ENCODE peak calls at places on chromosomes 2 and 18, in nine cellular contexts. X is neural progenitor cell, Y is mesendoderm, V is heart right ventricle, B is MM.1S, K is prostate gland, R is IMR-90, J is lung, A is heart left ventricle. M is an unnamed sample.
A peak's percentile ranks its signal among the peaks of the same experiment; 100 is the strongest.

GRCh38 chr2:221049950-221050349 is 522.2 kb downstream of the EPHA4 start:
- DNase-seq in R (no peak), J (no peak), K (no peak), B (no peak), V (no peak), Y (no peak), A (no peak), X (no peak), M (no peak)

GRCh38 chr2:169001116-169001815 is 29.9 kb downstream of the ABCB11 start:
- DNase-seq in J (no peak), B (no peak), Y (no peak), X (no peak), V (no peak), R (no peak), K (no peak), A (no peak), M (no peak)

GRCh38 chr2:169507698-169508097 is 1.8 kb upstream of the KLHL41 start:
- DNase-seq in V (no peak), A (no peak), J (no peak), K (no peak), R (peak; percentile 78), Y (no peak), B (peak; percentile 10), X (no peak), M (no peak)

GRCh38 chr18:36187826-36188721 is 777 bp downstream of the MOCOS start:
- DNase-seq in V (peak; percentile 17), K (no peak), A (no peak), R (peak; percentile 19), Y (peak; percentile 73), B (no peak), X (peak; percentile 23), J (no peak), M (peak; percentile 80)

GRCh38 chr2:233424028-233424951 is 70.0 kb downstream of the DGKD start:
- DNase-seq in R (no peak), X (no peak), J (peak; percentile 75), B (no peak), K (no peak), V (peak; percentile 58), A (no peak), Y (no peak), M (no peak)

GRCh38 chr18:69980509-69980908 is 32.8 kb upstream of the CD226 start:
- DNase-seq in B (no peak), Y (peak; percentile 60), J (no peak), R (no peak), V (no peak), K (no peak), X (no peak), A (no peak), M (no peak)

GRCh38 chr2:69159988-69160387 is 147.0 kb downstream of the ANTXR1 start:
- DNase-seq in J (no peak), V (no peak), K (no peak), A (no peak), Y (peak; percentile 94), R (no peak), B (no peak), X (peak; percentile 14), M (no peak)

GRCh38 chr2:86020984-86021383 is 84.7 kb downstream of the POLR1A start:
- DNase-seq in V (peak; percentile 71), A (no peak), R (peak; percentile 70), J (no peak), B (no peak), K (no peak), Y (no peak), X (no peak), M (no peak)

GRCh38 chr18:59085797-59086196 is 53.9 kb upstream of the SEC11C start:
- DNase-seq in B (no peak), Y (no peak), R (peak; percentile 70), K (no peak), J (no peak), X (no peak), V (no peak), A (no peak), M (no peak)

GRCh38 chr18:55875330-55875933 is 287.4 kb upstream of the TCF4 start:
- DNase-seq in B (no peak), J (no peak), A (no peak), R (no peak), X (peak; percentile 91), K (no peak), V (no peak), Y (peak; percentile 40), M (no peak)

GRCh38 chr2:132984731-132985130 is 314.7 kb upstream of the LYPD1 start:
- DNase-seq in Y (no peak), K (no peak), J (no peak), X (no peak), A (no peak), B (no peak), R (no peak), V (no peak), M (no peak)

GRCh38 chr2:172753610-172754009 is 18.0 kb downstream of the RAPGEF4 start:
- DNase-seq in Y (no peak), B (no peak), R (no peak), K (no peak), J (no peak), A (no peak), V (no peak), X (no peak), M (no peak)

GRCh38 chr18:77305676-77306075 is 56.0 kb downstream of the GALR1 start:
- DNase-seq in R (no peak), A (no peak), Y (no peak), J (no peak), K (no peak), B (no peak), X (no peak), V (no peak), M (no peak)

GRCh38 chr2:176080540-176081355 is 3.0 kb downstream of the EVX2 start:
- DNase-seq in A (peak; percentile 56), J (no peak), K (no peak), V (no peak), X (no peak), R (no peak), Y (peak; percentile 31), B (no peak), M (no peak)

GRCh38 chr2:131092409-131093065 is 723 bp downstream of the FAM168B start:
- DNase-seq in K (no peak), R (no peak), J (no peak), B (no peak), Y (no peak), X (no peak), A (no peak), V (no peak), M (no peak)

GRCh38 chr2:146124741-146125140 is 1604.8 kb upstream of the ZEB2 start:
- DNase-seq in K (no peak), Y (peak; percentile 8), R (peak; percentile 63), J (no peak), X (no peak), B (no peak), A (no peak), V (no peak), M (no peak)

GRCh38 chr2:25042321-25043240 is 705 bp downstream of the EFR3B start:
- DNase-seq in B (peak; percentile 14), X (peak; percentile 78), K (peak; percentile 8), V (peak; percentile 43), J (peak; percentile 31), Y (peak; percentile 51), R (peak; percentile 10), A (peak; percentile 76), M (peak; percentile 20)

DNA sequence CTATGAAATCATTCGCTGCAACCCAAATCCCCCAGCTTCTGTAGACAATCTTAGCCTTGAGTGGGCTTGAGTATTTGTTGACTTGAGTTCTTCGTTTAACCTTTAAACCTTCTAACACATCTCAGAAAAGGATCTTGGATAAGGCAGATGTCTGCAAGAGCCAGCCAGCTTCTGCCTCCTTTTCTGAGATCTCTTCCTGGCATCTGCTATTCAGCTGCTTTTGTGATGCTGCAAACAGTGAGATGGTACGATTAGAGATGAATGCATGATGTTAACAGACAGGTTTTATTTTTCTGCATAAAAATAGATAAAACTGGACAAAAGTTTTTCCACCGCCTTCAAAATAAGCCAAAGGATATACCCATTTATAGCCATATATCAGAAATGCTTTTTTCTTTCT is 37.6 kb downstream of the NRP2 start:
- DNase-seq in Y (no peak), J (no peak), K (no peak), B (no peak), A (no peak), R (no peak), X (no peak), V (no peak), M (no peak)
- H3K4me1 ChIP-seq in Y (peaks cover 6% of the 10 kb centered on the region), J (no peaks in the 10 kb centered on the region), K (no peaks in the 10 kb centered on the region), B (no peaks in the 10 kb centered on the region), A (no peaks in the 10 kb centered on the region), R (peaks cover 11% of the 10 kb centered on the region), X (peaks cover 74% of the 10 kb centered on the region), V (no peaks in the 10 kb centered on the region), M (no peaks in the 10 kb centered on the region)

DNA sequence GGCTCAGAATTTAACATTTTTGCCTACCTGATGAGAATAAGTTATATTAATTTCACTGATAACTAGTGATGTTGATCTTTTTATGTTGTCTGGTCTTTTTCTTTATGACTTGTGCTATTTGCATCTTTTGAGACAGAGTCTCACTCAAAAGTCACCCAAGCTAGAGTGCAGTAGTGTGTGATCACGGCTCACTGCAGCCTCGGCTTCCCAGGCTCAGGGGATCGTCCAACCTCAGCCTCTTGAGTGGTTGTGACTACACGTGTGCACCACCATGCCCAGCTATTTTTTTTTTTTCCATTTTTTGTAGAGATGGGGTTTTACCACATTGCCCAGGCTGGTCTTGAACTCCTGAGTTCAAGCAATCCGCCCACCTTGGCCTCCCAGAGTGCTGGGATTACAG is 7.5 kb downstream of the SMCHD1 start:
- DNase-seq in X (no peak), J (no peak), B (no peak), V (no peak), A (no peak), R (no peak), K (no peak), Y (no peak), M (no peak)
- H3K4me1 ChIP-seq in X (no peaks in the 10 kb centered on the region), J (peaks cover 10% of the 10 kb centered on the region), B (peaks cover 4% of the 10 kb centered on the region), V (no peaks in the 10 kb centered on the region), A (peaks cover 3% of the 10 kb centered on the region), R (peaks cover 7% of the 10 kb centered on the region), K (no peaks in the 10 kb centered on the region), Y (no peaks in the 10 kb centered on the region), M (peaks cover 18% of the 10 kb centered on the region)

DNA sequence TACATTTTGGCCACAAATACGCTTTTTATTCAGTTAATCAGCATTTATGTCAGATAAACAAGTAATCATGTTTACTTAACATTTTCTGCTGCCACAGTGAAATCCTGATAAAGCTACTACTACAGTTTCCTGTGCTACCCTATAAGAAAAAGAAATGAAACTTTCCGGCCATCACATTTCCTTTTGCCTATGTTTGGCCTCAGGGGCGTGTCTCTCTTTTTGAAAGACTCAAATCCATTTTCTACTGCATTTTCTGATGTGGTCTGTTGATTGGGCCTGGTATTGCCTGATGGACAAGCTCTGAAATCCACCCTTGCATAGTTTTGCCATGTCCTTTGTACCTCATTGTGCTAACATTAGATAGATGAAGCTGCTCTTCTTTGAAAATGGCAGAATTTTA is 152.6 kb downstream of the AGPS start:
- DNase-seq in B (peak; percentile 77), X (no peak), Y (no peak), R (no peak), A (no peak), J (no peak), K (no peak), V (no peak), M (no peak)
- H3K4me1 ChIP-seq in B (peaks cover 78% of the 10 kb centered on the region), X (no peaks in the 10 kb centered on the region), Y (no peaks in the 10 kb centered on the region), R (no peaks in the 10 kb centered on the region), A (no peaks in the 10 kb centered on the region), J (no peaks in the 10 kb centered on the region), K (no peaks in the 10 kb centered on the region), V (no peaks in the 10 kb centered on the region), M (peaks cover 6% of the 10 kb centered on the region)

DNA sequence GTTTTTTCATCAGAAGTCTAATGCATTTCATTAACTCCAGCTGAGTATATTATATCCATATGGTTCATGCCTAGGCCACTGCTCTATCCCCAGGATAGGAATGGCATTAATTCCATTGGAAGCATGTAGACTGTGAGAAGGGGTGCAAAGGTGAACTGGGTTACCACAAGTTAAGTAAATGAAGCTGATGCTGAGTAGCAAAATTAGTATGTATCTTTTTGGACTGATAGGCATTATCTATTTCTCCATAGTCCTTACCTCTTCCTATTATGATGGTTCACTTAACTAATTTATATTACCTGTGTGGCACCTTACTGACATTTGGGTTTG is 24.9 kb downstream of the UBE2E3 start:
- DNase-seq in R (no peak), J (no peak), K (no peak), V (no peak), B (no peak), X (no peak), A (no peak), Y (no peak), M (no peak)
- H3K4me1 ChIP-seq in R (peaks cover 11% of the 10 kb centered on the region), J (peaks cover 14% of the 10 kb centered on the region), K (no peaks in the 10 kb centered on the region), V (no peaks in the 10 kb centered on the region), B (no peaks in the 10 kb centered on the region), X (peaks cover 14% of the 10 kb centered on the region), A (no peaks in the 10 kb centered on the region), Y (peaks cover 4% of the 10 kb centered on the region), M (peaks cover 13% of the 10 kb centered on the region)